ENCODE peak calls at places on chromosome 16, in five cellular contexts. N is ovary, M is activated B cell treated with CpG ODN at 0.5 μM for 24 hours, R is lung, P is heart right ventricle. G is an unnamed sample.

GRCh38 chr16:81752225-81752875 is 26.7 kb upstream of the PLCG2 start:
- DNase-seq in N (peak), M (peak), R (peak), P (peak), G (no peak)

GRCh38 chr16:67917140-67917851 is 14.4 kb downstream of the CTRL start:
- DNase-seq in N (no peak), M (no peak), R (no peak), P (peak), G (no peak)

GRCh38 chr16:84471316-84471715 is 33.1 kb downstream of the MEAK7 start:
- DNase-seq in N (no peak), M (no peak), R (no peak), P (no peak), G (no peak)

GRCh38 chr16:68403704-68404103 is 44.6 kb downstream of the SMPD3 start:
- DNase-seq in N (no peak), M (no peak), R (no peak), P (no peak), G (no peak)

GRCh38 chr16:65249768-65250167 is 127.9 kb upstream of the CDH11 start:
- DNase-seq in N (peak), M (no peak), R (peak), P (peak), G (no peak)

GRCh38 chr16:85472514-85472913 is 140.6 kb upstream of the GSE1 start:
- DNase-seq in N (no peak), M (no peak), R (no peak), P (no peak), G (no peak)

GRCh38 chr16:66375451-66375850 is 9.0 kb downstream of the CDH5 start:
- DNase-seq in N (no peak), M (no peak), R (no peak), P (no peak), G (no peak)

GRCh38 chr16:77696149-77696548 is 26.2 kb upstream of the NUDT7 start:
- DNase-seq in N (no peak), M (no peak), R (no peak), P (no peak), G (no peak)

GRCh38 chr16:81488687-81489411 is 44.2 kb downstream of the CMIP start:
- DNase-seq in N (no peak), M (no peak), R (no peak), P (no peak), G (no peak)

GRCh38 chr16:46884513-46885293 is 541 bp downstream of the GPT2 start:
- DNase-seq in N (no peak), M (no peak), R (no peak), P (no peak), G (peak)

GRCh38 chr16:68289621-68290329 is 21.0 kb downstream of the SLC7A6OS start:
- DNase-seq in N (no peak), M (peak), R (no peak), P (no peak), G (no peak)

GRCh38 chr16:14384745-14385144 is 245.3 kb downstream of the PARN start:
- DNase-seq in N (no peak), M (no peak), R (no peak), P (no peak), G (no peak)

GRCh38 chr16:54284319-54284930 is 2.2 kb downstream of the IRX3 start:
- DNase-seq in N (no peak), M (no peak), R (no peak), P (no peak), G (no peak)

GRCh38 chr16:54503436-54503835 is 216.8 kb upstream of the IRX3 start:
- DNase-seq in N (no peak), M (no peak), R (no peak), P (no peak), G (no peak)

GRCh38 chr16:47499700-47500264 is 38.7 kb downstream of the PHKB start:
- DNase-seq in N (no peak), M (no peak), R (no peak), P (no peak), G (no peak)

GRCh38 chr16:55624696-55625095 is 31.1 kb upstream of the SLC6A2 start:
- DNase-seq in N (no peak), M (no peak), R (no peak), P (no peak), G (no peak)

GRCh38 chr16:81401035-81401950 is 43.3 kb upstream of the CMIP start:
- DNase-seq in N (peak), M (no peak), R (no peak), P (peak), G (no peak)

GRCh38 chr16:85583491-85584181 is 29.5 kb upstream of the GSE1 start:
- DNase-seq in N (no peak), M (no peak), R (no peak), P (no peak), G (no peak)

GRCh38 chr16:23567602-23568001 is 10.1 kb downstream of the UBFD1 start:
- DNase-seq in N (no peak), M (no peak), R (no peak), P (no peak), G (no peak)

GRCh38 chr16:14111713-14112538 is 40.8 kb downstream of the MRTFB start:
- DNase-seq in N (peak), M (no peak), R (no peak), P (peak), G (no peak)

GRCh38 chr16:23155445-23156049 is 6.3 kb upstream of the USP31 start:
- DNase-seq in N (no peak), M (no peak), R (no peak), P (no peak), G (no peak)

GRCh38 chr16:82936941-82937551 is 310.3 kb downstream of the CDH13 start:
- DNase-seq in N (no peak), M (no peak), R (no peak), P (no peak), G (no peak)

GRCh38 chr16:84862804-84863484 is 43.2 kb downstream of the CRISPLD2 start:
- DNase-seq in N (no peak), M (no peak), R (no peak), P (no peak), G (no peak)

GRCh38 chr16:76900285-76901263 is 290.4 kb upstream of the MON1B start:
- DNase-seq in N (no peak), M (no peak), R (no peak), P (no peak), G (no peak)

GRCh38 chr16:2883027-2883846 is at the start of gene FLYWCH2:
- DNase-seq in N (peak), M (peak), R (peak), P (peak), G (peak)
- TF ChIP-seq CTCF in N (no peak), M (no peak), R (no peak), P (no peak), G (no peak)

GRCh38 chr16:30628628-30629342 is 18.6 kb upstream of the ZNF689 start:
- DNase-seq in N (peak), M (peak), R (peak), P (peak), G (peak)

GRCh38 chr16:30636599-30636998 is 14.2 kb upstream of the PRR14 start:
- DNase-seq in N (no peak), M (no peak), R (no peak), P (no peak), G (no peak)

GRCh38 chr16:30637952-30638351 is 12.8 kb upstream of the PRR14 start:
- DNase-seq in N (no peak), M (no peak), R (no peak), P (no peak), G (no peak)

DNA sequence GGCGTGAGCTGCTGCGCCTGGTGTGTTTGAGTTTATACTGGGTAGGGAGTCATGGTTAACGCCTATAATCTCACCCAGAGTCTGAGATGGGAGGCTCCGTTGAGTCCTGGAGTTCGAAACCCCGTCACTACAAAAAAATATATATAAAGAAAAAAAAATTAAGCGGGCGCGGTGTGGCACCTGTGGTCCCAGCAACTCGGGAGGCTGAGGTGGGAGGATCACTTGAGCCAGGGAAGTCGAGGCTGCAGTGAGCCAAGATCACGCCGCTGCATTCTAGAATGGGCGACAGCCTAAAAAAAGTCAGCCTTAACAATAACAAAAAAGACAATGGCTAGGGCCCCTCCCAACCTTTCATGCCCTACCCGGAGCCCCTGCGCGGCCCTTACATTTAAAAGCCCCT is 17.2 kb upstream of the PRR14 start:
- DNase-seq in N (no peak), M (no peak), R (no peak), P (no peak), G (no peak)
- TF ChIP-seq CTCF in N (no peak), M (no peak), R (no peak), P (no peak), G (no peak)

GRCh38 chr16:1012722-1013592 is 31.4 kb downstream of the SOX8 start:
- DNase-seq in N (no peak), M (no peak), R (no peak), P (no peak), G (no peak)
- TF ChIP-seq CTCF in N (no peak), M (no peak), R (no peak), P (no peak), G (no peak)

GRCh38 chr16:73183678-73184092 is 135.8 kb upstream of the ZFHX3 start:
- DNase-seq in N (peak), M (no peak), R (no peak), P (no peak), G (no peak)
- TF ChIP-seq CTCF in N (no peak), M (no peak), R (no peak), P (no peak), G (no peak)

GRCh38 chr16:50373780-50374179 is 5.0 kb upstream of the BRD7 start:
- DNase-seq in N (no peak), M (no peak), R (no peak), P (no peak), G (no peak)

GRCh38 chr16:50371036-50371716 is 2.4 kb upstream of the BRD7 start:
- DNase-seq in N (no peak), M (no peak), R (no peak), P (no peak), G (no peak)

GRCh38 chr16:50372611-50373344 is 4.0 kb upstream of the BRD7 start:
- DNase-seq in N (no peak), M (no peak), R (no peak), P (peak), G (no peak)

GRCh38 chr16:50373345-50373701 is 4.5 kb upstream of the BRD7 start:
- DNase-seq in N (no peak), M (no peak), R (no peak), P (no peak), G (no peak)

GRCh38 chr16:50371936-50372595 is 3.3 kb upstream of the BRD7 start:
- DNase-seq in N (peak), M (no peak), R (no peak), P (no peak), G (no peak)
- TF ChIP-seq CTCF in N (no peak), M (no peak), R (no peak), P (peak), G (no peak)

DNA sequence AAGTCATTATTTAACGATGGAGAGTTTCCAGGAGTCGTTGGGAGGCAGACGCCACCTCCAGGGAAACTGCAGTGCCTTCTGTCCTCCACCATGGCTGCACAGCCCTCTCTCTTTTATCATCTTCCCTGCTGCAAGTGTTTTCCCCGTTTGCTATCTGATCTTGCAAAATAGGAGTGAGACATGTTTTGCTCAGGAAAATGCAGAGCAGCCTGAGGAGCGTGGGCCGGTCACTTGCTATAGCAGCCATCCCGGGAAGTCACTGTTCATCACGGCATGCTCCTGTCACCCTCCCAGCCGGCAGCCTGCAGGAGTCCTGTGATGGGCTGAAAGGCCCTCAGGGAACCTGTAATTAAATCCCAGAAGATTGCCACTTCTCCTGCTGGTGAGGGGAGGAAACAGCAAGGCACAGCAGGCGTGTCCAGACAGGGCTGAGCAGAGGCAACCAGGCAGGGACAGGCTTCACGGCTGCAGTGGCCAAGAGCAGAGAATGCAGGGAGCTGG is 143.1 kb downstream of the GSG1L start:
- DNase-seq in N (no peak), M (no peak), R (no peak), P (no peak), G (no peak)
- TF ChIP-seq CTCF in N (no peak), M (no peak), R (no peak), P (no peak), G (peak)

GRCh38 chr16:1147027-1147426 is 5.9 kb upstream of the CACNA1H start:
- DNase-seq in N (no peak), M (no peak), R (no peak), P (no peak), G (no peak)
- TF ChIP-seq CTCF in N (no peak), M (no peak), R (no peak), P (no peak), G (no peak)

GRCh38 chr16:88063201-88063773 is 112.1 kb downstream of the BANP start:
- DNase-seq in N (peak), M (no peak), R (no peak), P (peak), G (no peak)
- TF ChIP-seq CTCF in N (no peak), M (no peak), R (no peak), P (peak), G (no peak)

GRCh38 chr16:72937360-72937759 is 110.6 kb downstream of the ZFHX3 start:
- DNase-seq in N (no peak), M (no peak), R (no peak), P (no peak), G (no peak)

GRCh38 chr16:72937916-72938315 is 110.0 kb downstream of the ZFHX3 start:
- DNase-seq in N (no peak), M (no peak), R (no peak), P (no peak), G (no peak)

GRCh38 chr16:72938426-72939164 is 109.3 kb downstream of the ZFHX3 start:
- DNase-seq in N (peak), M (no peak), R (peak), P (peak), G (no peak)

GRCh38 chr16:72940886-72941285 is 107.0 kb downstream of the ZFHX3 start:
- DNase-seq in N (no peak), M (no peak), R (no peak), P (no peak), G (no peak)

GRCh38 chr16:72939247-72939646 is 108.7 kb downstream of the ZFHX3 start:
- DNase-seq in N (no peak), M (no peak), R (no peak), P (peak), G (no peak)
- TF ChIP-seq CTCF in N (no peak), M (no peak), R (no peak), P (peak), G (no peak)

G was measured in mesothelial cell of epicardium.